ENCODE peak calls at places on chromosomes 6 and 20, in four cellular contexts. One of them, this sample, is unnamed.

GRCh38 chr6:27547157-27548075 is 74.5 kb upstream of the ZNF184 start:
- DNase-seq in GM12892: no peak
- DNase-seq in GM12878: peak; percentile 59
- DNase-seq in K562: peak; percentile 48
- DNase-seq in this sample: no peak

GRCh38 chr6:45714795-45715507 is 300.7 kb downstream of the CLIC5 start:
- DNase-seq in GM12892: peak; percentile 21
- DNase-seq in K562: peak; percentile 63
- DNase-seq in GM12878: peak; percentile 48
- DNase-seq in this sample: peak; percentile 25

GRCh38 chr20:57205625-57206219 is 60.7 kb downstream of the BMP7 start:
- DNase-seq in GM12892: no peak
- DNase-seq in GM12878: no peak
- DNase-seq in K562: no peak
- DNase-seq in this sample: no peak

GRCh38 chr6:126650931-126651330 is 311.0 kb downstream of the CENPW start:
- DNase-seq in K562: no peak
- DNase-seq in GM12878: no peak
- DNase-seq in GM12892: no peak
- DNase-seq in this sample: no peak

GRCh38 chr6:154840363-154840762 is 107.1 kb downstream of the SCAF8 start:
- DNase-seq in K562: no peak
- DNase-seq in GM12878: no peak
- DNase-seq in GM12892: no peak
- DNase-seq in this sample: no peak

GRCh38 chr6:89243331-89243629 is 26.1 kb upstream of the GABRR1 start:
- DNase-seq in GM12878: no peak
- DNase-seq in GM12892: no peak
- DNase-seq in K562: no peak
- DNase-seq in this sample: no peak

GRCh38 chr6:8939615-8940014 is 504.3 kb upstream of the SLC35B3 start:
- DNase-seq in GM12892: no peak
- DNase-seq in K562: no peak
- DNase-seq in GM12878: no peak
- DNase-seq in this sample: no peak

GRCh38 chr6:160462551-160463109 is 114.5 kb downstream of the SLC22A3 start:
- DNase-seq in K562: no peak
- DNase-seq in GM12892: peak; percentile 5
- DNase-seq in GM12878: peak; percentile 69
- DNase-seq in this sample: peak; percentile 33

GRCh38 chr20:44962483-44962882 is 2.3 kb upstream of the TOMM34 start:
- DNase-seq in GM12892: no peak
- DNase-seq in GM12878: no peak
- DNase-seq in K562: no peak
- DNase-seq in this sample: no peak

GRCh38 chr20:8223096-8223870 is 91.2 kb downstream of the PLCB1 start:
- DNase-seq in K562: no peak
- DNase-seq in GM12892: no peak
- DNase-seq in GM12878: no peak
- DNase-seq in this sample: no peak

GRCh38 chr6:217048-217659 is 75.1 kb upstream of the DUSP22 start:
- DNase-seq in K562: peak; percentile 75
- DNase-seq in GM12892: no peak
- DNase-seq in GM12878: peak; percentile 55
- DNase-seq in this sample: no peak

GRCh38 chr20:59214083-59214482 is 50.5 kb downstream of the ZNF831 start:
- DNase-seq in K562: no peak
- DNase-seq in GM12878: no peak
- DNase-seq in GM12892: no peak
- DNase-seq in this sample: no peak

GRCh38 chr6:49430187-49430586 is 32.9 kb downstream of the MMUT start:
- DNase-seq in GM12878: no peak
- DNase-seq in GM12892: no peak
- DNase-seq in K562: no peak
- DNase-seq in this sample: no peak

GRCh38 chr6:24949020-24949569 is 13.3 kb upstream of the RIPOR2 start:
- DNase-seq in GM12878: peak; percentile 96
- DNase-seq in K562: no peak
- DNase-seq in GM12892: peak; percentile 16
- DNase-seq in this sample: no peak

GRCh38 chr6:42226251-42227143 is 8.8 kb upstream of the MRPS10 start:
- DNase-seq in GM12892: no peak
- DNase-seq in GM12878: no peak
- DNase-seq in K562: no peak
- DNase-seq in this sample: no peak

GRCh38 chr6:118660218-118660569 is 8.8 kb upstream of the CEP85L start:
- DNase-seq in K562: peak; percentile 72
- DNase-seq in GM12878: no peak
- DNase-seq in GM12892: no peak
- DNase-seq in this sample: no peak

GRCh38 chr6:145728986-145729385 is 6.3 kb downstream of the EPM2A start:
- DNase-seq in GM12878: no peak
- DNase-seq in K562: no peak
- DNase-seq in GM12892: no peak
- DNase-seq in this sample: no peak

GRCh38 chr6:3799731-3800130 is 48.2 kb upstream of the PXDC1 start:
- DNase-seq in GM12878: no peak
- DNase-seq in GM12892: no peak
- DNase-seq in K562: no peak
- DNase-seq in this sample: no peak

GRCh38 chr6:3796396-3796795 is 44.9 kb upstream of the PXDC1 start:
- DNase-seq in K562: no peak
- DNase-seq in GM12878: no peak
- DNase-seq in GM12892: no peak
- DNase-seq in this sample: no peak

GRCh38 chr6:3798211-3798909 is 46.8 kb upstream of the PXDC1 start:
- DNase-seq in GM12878: no peak
- DNase-seq in GM12892: no peak
- DNase-seq in K562: no peak
- DNase-seq in this sample: no peak

GRCh38 chr6:3795836-3796395 is 44.4 kb upstream of the PXDC1 start:
- DNase-seq in GM12892: no peak
- DNase-seq in K562: no peak
- DNase-seq in GM12878: no peak
- DNase-seq in this sample: no peak

GRCh38 chr6:3797231-3798200 is 46.0 kb upstream of the PXDC1 start:
- DNase-seq in K562: no peak
- DNase-seq in GM12892: no peak
- DNase-seq in GM12878: no peak
- DNase-seq in this sample: no peak
- TF ChIP-seq POLR2AphosphoS5 in K562: no peak
- TF ChIP-seq POLR2AphosphoS5 in GM12892: no peak
- TF ChIP-seq POLR2AphosphoS5 in GM12878: no peak
- TF ChIP-seq POLR2AphosphoS5 in this sample: no peak

DNA sequence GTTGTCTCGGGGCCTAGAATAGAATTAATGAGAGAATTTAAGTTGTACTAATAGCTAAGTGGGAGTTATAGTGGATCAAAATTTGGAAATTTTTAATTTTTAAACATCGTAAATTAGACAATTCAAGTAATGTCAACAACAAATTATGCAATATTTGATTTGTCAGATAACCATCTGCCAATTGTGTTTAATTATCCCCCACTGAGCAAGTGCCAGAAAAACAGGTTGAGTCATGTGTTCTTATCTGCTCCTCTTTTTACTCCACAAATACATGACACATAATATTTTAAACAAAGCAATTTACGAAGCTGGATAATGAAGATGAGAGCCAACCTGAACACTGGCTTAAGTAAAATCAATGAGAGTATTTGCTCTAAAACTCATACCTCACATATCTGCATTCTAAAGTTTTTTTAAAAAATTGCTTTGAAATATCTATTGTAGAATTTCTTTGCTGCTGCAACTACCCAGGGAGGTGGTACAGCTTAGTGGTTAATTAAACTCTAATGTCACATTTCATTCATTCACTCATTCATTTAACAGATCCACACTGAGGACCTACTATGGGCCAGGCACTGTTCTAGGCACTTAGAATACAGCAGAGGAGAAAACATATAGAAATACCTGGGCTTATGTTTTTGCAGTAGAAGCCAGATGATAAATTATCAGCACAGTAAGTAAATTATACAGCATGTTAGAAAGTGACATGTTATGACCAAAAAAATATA is 57.1 kb upstream of the MAP7 start:
- DNase-seq in GM12892: no peak
- DNase-seq in GM12878: no peak
- DNase-seq in K562: no peak
- DNase-seq in this sample: no peak
- TF ChIP-seq TAF1 in GM12892: no peak
- TF ChIP-seq TAF1 in GM12878: no peak
- TF ChIP-seq TAF1 in K562: no peak
- TF ChIP-seq TAF1 in this sample: no peak

DNA sequence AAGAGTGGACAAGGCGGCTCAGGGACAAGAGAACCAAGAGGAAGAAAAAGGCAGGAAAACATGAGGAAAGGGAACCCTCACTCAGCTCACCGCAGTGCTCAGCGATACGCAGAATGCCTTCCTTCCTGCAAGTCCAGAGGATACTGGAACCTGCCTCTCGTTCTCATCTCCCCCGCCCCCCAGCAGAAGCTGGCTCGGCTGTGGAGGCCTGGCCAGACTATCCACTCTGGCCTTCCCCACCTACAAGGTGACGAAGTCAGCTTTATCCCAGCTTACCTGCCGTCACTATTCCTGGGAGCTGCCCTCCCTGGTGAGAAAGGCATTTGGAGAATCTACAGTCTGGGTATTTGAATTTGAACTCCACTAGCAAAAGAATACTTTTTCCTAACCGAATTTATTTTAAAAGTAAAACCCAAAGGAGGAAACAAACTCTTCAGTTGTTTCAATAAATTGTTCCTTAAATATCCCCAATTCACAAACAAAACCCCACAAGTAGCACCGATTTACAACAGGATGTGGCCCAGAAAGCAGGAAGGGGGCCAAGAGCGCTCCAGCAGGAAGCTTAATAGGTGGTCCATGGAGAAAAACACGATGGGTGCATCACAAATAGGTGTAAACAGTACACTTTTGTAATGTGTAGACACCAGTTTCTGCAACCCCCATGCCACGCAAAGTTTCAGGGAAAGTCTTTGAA is 2.1 kb upstream of the DIDO1 start:
- DNase-seq in GM12892: no peak
- DNase-seq in GM12878: no peak
- DNase-seq in K562: no peak
- DNase-seq in this sample: no peak
- TF ChIP-seq POLR2AphosphoS5 in GM12892: no peak
- TF ChIP-seq POLR2AphosphoS5 in GM12878: no peak
- TF ChIP-seq POLR2AphosphoS5 in K562: no peak
- TF ChIP-seq POLR2AphosphoS5 in this sample: no peak

DNA sequence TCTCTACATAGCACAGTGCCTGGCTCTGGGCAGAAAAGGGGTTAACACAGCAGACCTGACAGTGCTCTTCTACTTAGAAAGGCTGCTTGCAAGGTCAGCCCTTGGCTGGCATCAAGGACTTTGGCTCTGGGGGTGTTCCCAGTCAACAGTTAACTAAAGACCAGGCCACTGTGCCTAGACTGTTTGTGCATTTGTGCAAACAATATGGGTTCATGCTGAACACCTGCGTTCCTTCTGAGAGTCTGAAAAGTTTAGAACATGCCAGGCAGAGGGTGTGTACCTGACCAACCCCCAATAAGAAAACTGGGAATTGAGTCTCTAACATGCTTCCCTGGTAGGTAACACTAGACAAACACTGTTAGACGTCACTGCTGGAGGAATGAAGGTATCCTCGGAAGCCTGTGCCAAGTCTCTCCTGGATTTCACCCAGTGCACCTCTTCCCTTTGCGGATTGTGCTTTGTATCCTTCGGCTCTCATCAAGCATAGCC is 110.7 kb downstream of the PDE10A start:
- DNase-seq in GM12878: no peak
- DNase-seq in K562: no peak
- DNase-seq in GM12892: no peak
- DNase-seq in this sample: no peak
- TF ChIP-seq TAF1 in GM12878: no peak
- TF ChIP-seq TAF1 in K562: no peak
- TF ChIP-seq TAF1 in GM12892: no peak
- TF ChIP-seq TAF1 in this sample: no peak